ENCODE peak calls at places on chromosomes 4 and X, in nine cellular contexts. I is T-cell; N is right lobe of liver; S is CD8-positive, alpha-beta T cell; K is PC-3; T is HepG2; D is A549; G is gastrocnemius medialis; V is activated CD8-positive, alpha-beta T cell treated with anti-CD3 and anti-CD28 coated beads for 36 hours. Z is an unnamed sample.

GRCh38 chr4:155008389-155008788 is 200.0 kb upstream of the NPY2R start:
- ATAC-seq in I (no peak), N (no peak), S (no peak), K (no peak), T (no peak), D (no peak), G (no peak), V (no peak), Z (no peak)

GRCh38 chr4:58807843-58808605 is 1697.8 kb upstream of the IGFBP7 start:
- ATAC-seq in I (no peak), N (no peak), S (no peak), K (peak), T (no peak), D (peak), G (no peak), V (no peak), Z (no peak)

GRCh38 chr4:13977755-13978154 is 350.2 kb upstream of the BOD1L1 start:
- ATAC-seq in I (no peak), N (no peak), S (no peak), K (no peak), T (no peak), D (no peak), G (no peak), V (peak), Z (no peak)

GRCh38 chr4:20253272-20253798 is 1.6 kb downstream of the SLIT2 start:
- ATAC-seq in I (no peak), N (no peak), S (no peak), K (no peak), T (no peak), D (no peak), G (no peak), V (no peak), Z (no peak)

GRCh38 chrX:43266487-43266886 is 389.6 kb upstream of the MAOA start:
- ATAC-seq in I (no peak), N (no peak), S (no peak), K (no peak), T (no peak), D (no peak), G (no peak), V (no peak), Z (no peak)

GRCh38 chrX:106894392-106894909 is 8.7 kb downstream of the RIPPLY1 start:
- ATAC-seq in I (peak), N (peak), S (peak), K (peak), T (peak), D (peak), G (peak), V (peak), Z (peak)

GRCh38 chr4:124931050-124931449 is 218.5 kb upstream of the ANKRD50 start:
- ATAC-seq in I (no peak), N (peak), S (no peak), K (peak), T (no peak), D (no peak), G (no peak), V (no peak), Z (peak)

GRCh38 chrX:68938244-68939004 is 109.6 kb downstream of the EFNB1 start:
- ATAC-seq in I (no peak), N (peak), S (no peak), K (no peak), T (no peak), D (no peak), G (no peak), V (no peak), Z (no peak)

GRCh38 chr4:20364969-20365368 is 113.3 kb downstream of the SLIT2 start:
- ATAC-seq in I (no peak), N (no peak), S (no peak), K (no peak), T (no peak), D (no peak), G (no peak), V (no peak), Z (no peak)

GRCh38 chr4:1154523-1155182 is 17.7 kb downstream of the SPON2 start:
- ATAC-seq in I (no peak), N (no peak), S (no peak), K (no peak), T (no peak), D (no peak), G (peak), V (no peak), Z (no peak)

GRCh38 chr4:141652161-141652778 is 15.9 kb downstream of the IL15 start:
- ATAC-seq in I (no peak), N (no peak), S (no peak), K (no peak), T (no peak), D (no peak), G (no peak), V (no peak), Z (no peak)

GRCh38 chr4:1362521-1362920 is 15.5 kb downstream of the UVSSA start:
- ATAC-seq in I (no peak), N (no peak), S (no peak), K (no peak), T (no peak), D (no peak), G (no peak), V (no peak), Z (no peak)

GRCh38 chr4:94640151-94640550 is 117.6 kb upstream of the BMPR1B start:
- ATAC-seq in I (no peak), N (peak), S (no peak), K (no peak), T (no peak), D (no peak), G (no peak), V (no peak), Z (no peak)

GRCh38 chrX:130049821-130050220 is 60.5 kb downstream of the ELF4 start:
- ATAC-seq in I (no peak), N (no peak), S (no peak), K (no peak), T (no peak), D (no peak), G (peak), V (no peak), Z (no peak)

GRCh38 chr4:7167706-7168105 is 24.6 kb upstream of the SORCS2 start:
- ATAC-seq in I (no peak), N (peak), S (no peak), K (peak), T (peak), D (peak), G (no peak), V (no peak), Z (peak)

GRCh38 chrX:54776987-54777672 is 20.9 kb downstream of the ITIH6 start:
- ATAC-seq in I (peak), N (no peak), S (no peak), K (no peak), T (no peak), D (no peak), G (no peak), V (peak), Z (no peak)

GRCh38 chrX:19280636-19281035 is 63.1 kb upstream of the PDHA1 start:
- ATAC-seq in I (no peak), N (no peak), S (no peak), K (no peak), T (no peak), D (no peak), G (no peak), V (no peak), Z (no peak)

GRCh38 chrX:20863649-20864048 is 510.6 kb upstream of the CNKSR2 start:
- ATAC-seq in I (no peak), N (no peak), S (no peak), K (no peak), T (no peak), D (no peak), G (no peak), V (no peak), Z (no peak)

GRCh38 chr4:138460477-138460876 is 218.3 kb upstream of the SLC7A11 start:
- ATAC-seq in I (no peak), N (no peak), S (no peak), K (no peak), T (no peak), D (no peak), G (no peak), V (no peak), Z (no peak)

GRCh38 chrX:40444133-40444532 is 136.6 kb upstream of the ATP6AP2 start:
- ATAC-seq in I (no peak), N (no peak), S (no peak), K (no peak), T (no peak), D (no peak), G (no peak), V (no peak), Z (no peak)

GRCh38 chr4:126701756-126702155 is 931.0 kb upstream of the INTU start:
- ATAC-seq in I (no peak), N (no peak), S (no peak), K (no peak), T (no peak), D (no peak), G (no peak), V (no peak), Z (peak)

GRCh38 chrX:21735753-21736127 is 22.2 kb downstream of the SMPX start:
- ATAC-seq in I (no peak), N (no peak), S (no peak), K (no peak), T (no peak), D (no peak), G (no peak), V (no peak), Z (no peak)

GRCh38 chr4:172982151-172982590 is 186.4 kb upstream of the GALNT7 start:
- ATAC-seq in I (no peak), N (peak), S (no peak), K (peak), T (no peak), D (peak), G (peak), V (no peak), Z (no peak)

GRCh38 chr4:42845586-42845985 is 46.9 kb upstream of the GRXCR1 start:
- ATAC-seq in I (no peak), N (peak), S (no peak), K (no peak), T (no peak), D (no peak), G (no peak), V (no peak), Z (no peak)

GRCh38 chrX:106302304-106302703 is 134.2 kb downstream of the PWWP3B start:
- ATAC-seq in I (no peak), N (no peak), S (no peak), K (peak), T (no peak), D (no peak), G (no peak), V (no peak), Z (no peak)

GRCh38 chr4:121308328-121308663 is 72.5 kb downstream of the QRFPR start:
- ATAC-seq in I (no peak), N (no peak), S (no peak), K (no peak), T (no peak), D (no peak), G (no peak), V (no peak), Z (no peak)

GRCh38 chr4:57051100-57051499 is 59.1 kb downstream of the IGFBP7 start:
- ATAC-seq in I (no peak), N (peak), S (no peak), K (no peak), T (no peak), D (no peak), G (no peak), V (no peak), Z (no peak)

GRCh38 chr4:40585201-40585789 is 44.4 kb downstream of the RBM47 start:
- ATAC-seq in I (no peak), N (no peak), S (no peak), K (no peak), T (no peak), D (no peak), G (no peak), V (no peak), Z (no peak)

GRCh38 chr4:54041100-54041499 is 23.3 kb downstream of the CHIC2 start:
- ATAC-seq in I (peak), N (no peak), S (peak), K (no peak), T (no peak), D (no peak), G (no peak), V (peak), Z (no peak)

GRCh38 chr4:3243066-3243775 is 5.7 kb upstream of the MSANTD1 start:
- ATAC-seq in I (peak), N (no peak), S (no peak), K (no peak), T (no peak), D (no peak), G (no peak), V (no peak), Z (no peak)

GRCh38 chr4:1775731-1776500 is 17.2 kb upstream of the FGFR3 start:
- ATAC-seq in I (no peak), N (peak), S (no peak), K (no peak), T (peak), D (peak), G (no peak), V (no peak), Z (no peak)

GRCh38 chr4:3399277-3400194 is 42.2 kb upstream of the HGFAC start:
- ATAC-seq in I (no peak), N (peak), S (peak), K (no peak), T (peak), D (peak), G (peak), V (peak), Z (no peak)

GRCh38 chrX:85004255-85004654 is 578 bp downstream of the APOOL start:
- ATAC-seq in I (no peak), N (peak), S (peak), K (peak), T (peak), D (peak), G (peak), V (no peak), Z (peak)

GRCh38 chrX:50168305-50168704 is 32.5 kb downstream of the AKAP4 start:
- ATAC-seq in I (no peak), N (no peak), S (no peak), K (no peak), T (no peak), D (no peak), G (no peak), V (peak), Z (peak)

GRCh38 chr4:77031544-77031943 is 44.2 kb downstream of the CCNI start:
- ATAC-seq in I (peak), N (no peak), S (peak), K (no peak), T (no peak), D (no peak), G (no peak), V (peak), Z (no peak)